ENCODE peak calls at places on chromosome 21, in five cellular contexts. One of them, this sample, is unnamed.

GRCh38 chr21:32094792-32095191 is 184.1 kb downstream of the MIS18A start:
- DNase-seq in PC-9: no peak
- DNase-seq in dorsolateral prefrontal cortex: no peak
- DNase-seq in breast epithelium: no peak
- DNase-seq in BE2C: no peak
- DNase-seq in this sample: no peak

GRCh38 chr21:44760376-44760775 is 41.2 kb downstream of the UBE2G2 start:
- DNase-seq in BE2C: no peak
- DNase-seq in dorsolateral prefrontal cortex: no peak
- DNase-seq in PC-9: no peak
- DNase-seq in breast epithelium: no peak
- DNase-seq in this sample: no peak

GRCh38 chr21:34579411-34579810 is 35.5 kb downstream of the RCAN1 start:
- DNase-seq in breast epithelium: no peak
- DNase-seq in BE2C: no peak
- DNase-seq in dorsolateral prefrontal cortex: no peak
- DNase-seq in PC-9: no peak
- DNase-seq in this sample: no peak

GRCh38 chr21:38171723-38172344 is 85.0 kb upstream of the KCNJ15 start:
- DNase-seq in breast epithelium: no peak
- DNase-seq in PC-9: no peak
- DNase-seq in dorsolateral prefrontal cortex: no peak
- DNase-seq in BE2C: no peak
- DNase-seq in this sample: no peak

GRCh38 chr21:38159355-38159754 is 97.4 kb upstream of the KCNJ15 start:
- DNase-seq in breast epithelium: no peak
- DNase-seq in BE2C: peak
- DNase-seq in dorsolateral prefrontal cortex: peak
- DNase-seq in PC-9: peak
- DNase-seq in this sample: peak

GRCh38 chr21:45261093-45261492 is 26.6 kb downstream of the POFUT2 start:
- DNase-seq in PC-9: no peak
- DNase-seq in BE2C: no peak
- DNase-seq in breast epithelium: peak
- DNase-seq in dorsolateral prefrontal cortex: no peak
- DNase-seq in this sample: no peak

GRCh38 chr21:43740497-43741156 is 21.7 kb downstream of the PDXK start:
- DNase-seq in breast epithelium: peak
- DNase-seq in BE2C: peak
- DNase-seq in PC-9: peak
- DNase-seq in dorsolateral prefrontal cortex: peak
- DNase-seq in this sample: no peak

GRCh38 chr21:31887596-31887920 is 14.7 kb downstream of the HUNK start:
- DNase-seq in BE2C: no peak
- DNase-seq in breast epithelium: no peak
- DNase-seq in PC-9: no peak
- DNase-seq in dorsolateral prefrontal cortex: peak
- DNase-seq in this sample: no peak

GRCh38 chr21:46540087-46540710 is 64.7 kb downstream of the S100B start:
- DNase-seq in breast epithelium: no peak
- DNase-seq in PC-9: no peak
- DNase-seq in BE2C: no peak
- DNase-seq in dorsolateral prefrontal cortex: no peak
- DNase-seq in this sample: no peak

GRCh38 chr21:32411366-32412161 is 942 bp upstream of the EVA1C start:
- DNase-seq in PC-9: peak
- DNase-seq in dorsolateral prefrontal cortex: peak
- DNase-seq in BE2C: no peak
- DNase-seq in breast epithelium: peak
- DNase-seq in this sample: peak

GRCh38 chr21:45407629-45408247 is 2.8 kb downstream of the COL18A1 start:
- DNase-seq in dorsolateral prefrontal cortex: no peak
- DNase-seq in breast epithelium: no peak
- DNase-seq in BE2C: no peak
- DNase-seq in PC-9: peak
- DNase-seq in this sample: no peak

GRCh38 chr21:37916795-37917142 is 512 bp upstream of the KCNJ6 start:
- DNase-seq in breast epithelium: no peak
- DNase-seq in PC-9: no peak
- DNase-seq in BE2C: peak
- DNase-seq in dorsolateral prefrontal cortex: no peak
- DNase-seq in this sample: no peak

GRCh38 chr21:21997390-21998333 is 999.5 kb downstream of the NCAM2 start:
- DNase-seq in dorsolateral prefrontal cortex: no peak
- DNase-seq in BE2C: no peak
- DNase-seq in breast epithelium: no peak
- DNase-seq in PC-9: no peak
- DNase-seq in this sample: no peak

GRCh38 chr21:31184462-31184861 is 146.2 kb upstream of the KRTAP19-8 start:
- DNase-seq in PC-9: no peak
- DNase-seq in dorsolateral prefrontal cortex: no peak
- DNase-seq in BE2C: no peak
- DNase-seq in breast epithelium: no peak
- DNase-seq in this sample: no peak

GRCh38 chr21:44899768-44900558 is 20.7 kb downstream of the ITGB2 start:
- DNase-seq in BE2C: peak
- DNase-seq in dorsolateral prefrontal cortex: no peak
- DNase-seq in PC-9: no peak
- DNase-seq in breast epithelium: no peak
- DNase-seq in this sample: no peak

GRCh38 chr21:13368200-13368599 is 241.4 kb upstream of the POTED start:
- DNase-seq in PC-9: no peak
- DNase-seq in BE2C: no peak
- DNase-seq in dorsolateral prefrontal cortex: no peak
- DNase-seq in breast epithelium: no peak
- DNase-seq in this sample: no peak

GRCh38 chr21:45990049-45990711 is 8.6 kb downstream of the COL6A1 start:
- DNase-seq in breast epithelium: peak
- DNase-seq in BE2C: peak
- DNase-seq in PC-9: no peak
- DNase-seq in dorsolateral prefrontal cortex: no peak
- DNase-seq in this sample: peak

GRCh38 chr21:25383545-25383944 is 223.7 kb downstream of the MRPL39 start:
- DNase-seq in PC-9: no peak
- DNase-seq in BE2C: no peak
- DNase-seq in breast epithelium: no peak
- DNase-seq in dorsolateral prefrontal cortex: no peak
- DNase-seq in this sample: no peak

GRCh38 chr21:39107739-39108138 is 75.5 kb downstream of the PSMG1 start:
- DNase-seq in breast epithelium: no peak
- DNase-seq in PC-9: no peak
- DNase-seq in dorsolateral prefrontal cortex: peak
- DNase-seq in BE2C: no peak
- DNase-seq in this sample: no peak

GRCh38 chr21:30315701-30316100 is 4.4 kb downstream of the KRTAP26-1 start:
- DNase-seq in breast epithelium: no peak
- DNase-seq in dorsolateral prefrontal cortex: no peak
- DNase-seq in PC-9: no peak
- DNase-seq in BE2C: no peak
- DNase-seq in this sample: no peak

GRCh38 chr21:34815831-34816700 is 147.3 kb downstream of the CLIC6 start:
- DNase-seq in PC-9: no peak
- DNase-seq in breast epithelium: no peak
- DNase-seq in dorsolateral prefrontal cortex: no peak
- DNase-seq in BE2C: no peak
- DNase-seq in this sample: no peak

GRCh38 chr21:37737497-37737896 is 178.8 kb downstream of the KCNJ6 start:
- DNase-seq in BE2C: no peak
- DNase-seq in dorsolateral prefrontal cortex: no peak
- DNase-seq in breast epithelium: no peak
- DNase-seq in PC-9: no peak
- DNase-seq in this sample: no peak

GRCh38 chr21:44531606-44532128 is 8.3 kb downstream of the KRTAP10-1 start:
- DNase-seq in BE2C: peak
- DNase-seq in breast epithelium: peak
- DNase-seq in dorsolateral prefrontal cortex: no peak
- DNase-seq in PC-9: no peak
- DNase-seq in this sample: no peak

GRCh38 chr21:33029512-33029921 is 3.8 kb downstream of the OLIG2 start:
- DNase-seq in breast epithelium: no peak
- DNase-seq in BE2C: no peak
- DNase-seq in PC-9: no peak
- DNase-seq in dorsolateral prefrontal cortex: no peak
- DNase-seq in this sample: no peak

GRCh38 chr21:33640697-33641338 is 723 bp downstream of the CRYZL1 start:
- DNase-seq in breast epithelium: no peak
- DNase-seq in PC-9: no peak
- DNase-seq in BE2C: peak
- DNase-seq in dorsolateral prefrontal cortex: no peak
- DNase-seq in this sample: no peak

GRCh38 chr21:39788383-39788782 is 43.4 kb downstream of the IGSF5 start:
- DNase-seq in BE2C: peak
- DNase-seq in breast epithelium: peak
- DNase-seq in dorsolateral prefrontal cortex: peak
- DNase-seq in PC-9: peak
- DNase-seq in this sample: no peak

GRCh38 chr21:32173106-32173755 is 105.6 kb downstream of the MIS18A start:
- DNase-seq in PC-9: no peak
- DNase-seq in BE2C: no peak
- DNase-seq in breast epithelium: no peak
- DNase-seq in dorsolateral prefrontal cortex: no peak
- DNase-seq in this sample: no peak

GRCh38 chr21:43754948-43755781 is 20.9 kb downstream of the CSTB start:
- DNase-seq in dorsolateral prefrontal cortex: no peak
- DNase-seq in BE2C: peak
- DNase-seq in PC-9: no peak
- DNase-seq in breast epithelium: no peak
- DNase-seq in this sample: no peak

GRCh38 chr21:27756191-27756590 is 789.3 kb upstream of the ADAMTS5 start:
- DNase-seq in breast epithelium: no peak
- DNase-seq in dorsolateral prefrontal cortex: no peak
- DNase-seq in BE2C: no peak
- DNase-seq in PC-9: no peak
- DNase-seq in this sample: no peak

GRCh38 chr21:27764056-27764455 is 797.2 kb upstream of the ADAMTS5 start:
- DNase-seq in PC-9: no peak
- DNase-seq in BE2C: no peak
- DNase-seq in dorsolateral prefrontal cortex: no peak
- DNase-seq in breast epithelium: no peak
- DNase-seq in this sample: no peak

GRCh38 chr21:27759820-27760219 is 792.9 kb upstream of the ADAMTS5 start:
- DNase-seq in breast epithelium: no peak
- DNase-seq in dorsolateral prefrontal cortex: no peak
- DNase-seq in BE2C: no peak
- DNase-seq in PC-9: no peak
- DNase-seq in this sample: no peak

GRCh38 chr21:27761623-27762022 is 794.7 kb upstream of the ADAMTS5 start:
- DNase-seq in PC-9: no peak
- DNase-seq in breast epithelium: no peak
- DNase-seq in BE2C: no peak
- DNase-seq in dorsolateral prefrontal cortex: no peak
- DNase-seq in this sample: no peak

GRCh38 chr21:27759091-27759659 is 792.3 kb upstream of the ADAMTS5 start:
- DNase-seq in PC-9: peak
- DNase-seq in dorsolateral prefrontal cortex: no peak
- DNase-seq in BE2C: peak
- DNase-seq in breast epithelium: no peak
- DNase-seq in this sample: no peak
- TF ChIP-seq CTCF in PC-9: peak
- TF ChIP-seq CTCF in dorsolateral prefrontal cortex: peak
- TF ChIP-seq CTCF in BE2C: peak
- TF ChIP-seq CTCF in breast epithelium: no peak
- TF ChIP-seq CTCF in this sample: no peak

GRCh38 chr21:16305686-16306085 is 575.9 kb downstream of the USP25 start:
- DNase-seq in dorsolateral prefrontal cortex: no peak
- DNase-seq in BE2C: no peak
- DNase-seq in PC-9: no peak
- DNase-seq in breast epithelium: no peak
- DNase-seq in this sample: no peak
- H3K4me3 ChIP-seq in dorsolateral prefrontal cortex: peak
- H3K4me3 ChIP-seq in BE2C: no peak
- H3K4me3 ChIP-seq in PC-9: no peak
- H3K4me3 ChIP-seq in breast epithelium: peak
- H3K4me3 ChIP-seq in this sample: no peak

GRCh38 chr21:36718951-36719501 is 20.1 kb downstream of the SIM2 start:
- DNase-seq in breast epithelium: no peak
- DNase-seq in PC-9: peak
- DNase-seq in BE2C: no peak
- DNase-seq in dorsolateral prefrontal cortex: peak
- DNase-seq in this sample: no peak
- TF ChIP-seq CTCF in breast epithelium: no peak
- TF ChIP-seq CTCF in PC-9: no peak
- TF ChIP-seq CTCF in BE2C: no peak
- TF ChIP-seq CTCF in dorsolateral prefrontal cortex: no peak
- TF ChIP-seq CTCF in this sample: no peak

GRCh38 chr21:41069305-41069642 is 98.7 kb upstream of the BACE2 start:
- DNase-seq in PC-9: no peak
- DNase-seq in BE2C: no peak
- DNase-seq in dorsolateral prefrontal cortex: no peak
- DNase-seq in breast epithelium: no peak
- DNase-seq in this sample: no peak

GRCh38 chr21:41065539-41065938 is 102.4 kb upstream of the BACE2 start:
- DNase-seq in breast epithelium: no peak
- DNase-seq in PC-9: no peak
- DNase-seq in BE2C: no peak
- DNase-seq in dorsolateral prefrontal cortex: no peak
- DNase-seq in this sample: no peak

GRCh38 chr21:41066086-41066938 is 101.6 kb upstream of the BACE2 start:
- DNase-seq in breast epithelium: no peak
- DNase-seq in BE2C: no peak
- DNase-seq in PC-9: no peak
- DNase-seq in dorsolateral prefrontal cortex: no peak
- DNase-seq in this sample: no peak

GRCh38 chr21:41071410-41071809 is 96.5 kb upstream of the BACE2 start:
- DNase-seq in PC-9: no peak
- DNase-seq in BE2C: no peak
- DNase-seq in breast epithelium: no peak
- DNase-seq in dorsolateral prefrontal cortex: no peak
- DNase-seq in this sample: no peak

DNA sequence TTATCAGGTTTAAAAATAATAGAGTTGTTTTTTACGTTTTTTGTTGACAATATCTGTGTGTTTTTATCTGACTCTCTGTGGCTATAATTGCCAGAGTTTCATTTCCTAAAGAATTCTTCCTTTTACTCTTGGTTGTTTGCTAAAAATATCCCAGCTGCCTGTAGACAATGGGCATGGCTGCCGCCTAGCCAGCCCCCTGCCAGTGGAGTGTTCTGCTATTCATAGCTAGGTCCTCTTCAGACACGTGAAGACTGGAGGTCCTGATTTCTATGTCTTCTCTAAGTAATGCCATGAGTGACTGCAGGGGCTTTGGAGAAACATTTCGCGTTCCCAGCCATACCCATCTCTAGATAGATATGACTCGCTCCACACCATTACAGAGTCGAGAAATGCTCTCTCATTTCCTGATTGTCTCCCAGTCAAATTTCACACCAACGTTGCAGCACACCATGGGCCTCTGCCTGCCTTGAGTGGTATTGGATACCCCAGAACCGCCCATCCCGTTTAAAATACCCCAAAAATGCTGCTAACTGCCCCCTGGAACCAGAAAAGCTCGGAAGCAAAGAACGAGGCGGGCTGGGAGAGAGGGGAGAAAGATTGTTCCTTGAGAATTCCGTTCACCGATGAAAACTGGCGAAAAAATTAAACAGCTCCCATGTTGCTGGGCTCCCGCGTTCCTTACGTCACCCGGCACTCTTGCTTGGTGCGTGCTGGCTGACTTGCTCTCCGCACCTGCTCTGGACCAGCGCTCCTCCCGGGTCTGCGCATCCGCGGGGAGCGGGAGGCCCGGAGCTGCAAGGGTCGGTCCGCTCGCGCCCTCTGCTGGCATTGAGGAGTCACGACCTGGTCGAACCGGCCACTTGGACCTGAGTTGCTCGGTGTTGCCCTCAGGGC is 99.3 kb upstream of the BACE2 start:
- DNase-seq in BE2C: peak
- DNase-seq in PC-9: peak
- DNase-seq in dorsolateral prefrontal cortex: peak
- DNase-seq in breast epithelium: peak
- DNase-seq in this sample: peak
- H3K4me3 ChIP-seq in BE2C: no peak
- H3K4me3 ChIP-seq in PC-9: no peak
- H3K4me3 ChIP-seq in dorsolateral prefrontal cortex: peak
- H3K4me3 ChIP-seq in breast epithelium: no peak
- H3K4me3 ChIP-seq in this sample: peak